ENCODE peak calls at places on chromosomes 11 and 22, in eight cellular contexts. R is dermis microvascular lymphatic vessel endothelial cell; K is ELF-1; J is activated T-cell treated with anti-CD3 and anti-CD28 coated beads, Interleukin-2, amount 50 U/mL, for 48 hours; N is ecto neural progenitor cell; O is hypothalamus; W is nucleus accumbens; G is RWPE1. B is an unnamed sample.

GRCh38 chr11:86035920-86036319 is 33.0 kb downstream of the PICALM start:
- DNase-seq in R (no peak), K (no peak), J (no peak), N (no peak), O (no peak), W (no peak), G (no peak), B (no peak)

GRCh38 chr11:105000167-105000566 is 22.8 kb downstream of the CASP5 start:
- DNase-seq in R (no peak), K (peak), J (peak), N (peak), O (no peak), W (no peak), G (peak), B (no peak)

GRCh38 chr22:38271927-38272372 is 860 bp downstream of the TMEM184B start:
- DNase-seq in R (no peak), K (no peak), J (no peak), N (no peak), O (no peak), W (no peak), G (peak), B (no peak)

GRCh38 chr11:122234257-122234656 is 118.2 kb upstream of the BLID start:
- DNase-seq in R (no peak), K (no peak), J (no peak), N (no peak), O (no peak), W (no peak), G (no peak), B (no peak)

GRCh38 chr22:50625568-50626313 is 2.2 kb downstream of the ARSA start:
- DNase-seq in R (no peak), K (no peak), J (no peak), N (peak), O (no peak), W (no peak), G (no peak), B (no peak)

GRCh38 chr11:123218451-123218850 is 23.4 kb upstream of the CLMP start:
- DNase-seq in R (no peak), K (peak), J (no peak), N (no peak), O (no peak), W (no peak), G (no peak), B (no peak)

GRCh38 chr11:134580635-134581025 is 168.6 kb upstream of the B3GAT1 start:
- DNase-seq in R (no peak), K (no peak), J (no peak), N (no peak), O (no peak), W (no peak), G (no peak), B (no peak)

GRCh38 chr22:29647954-29648737 is 44.7 kb downstream of the NF2 start:
- DNase-seq in R (no peak), K (no peak), J (no peak), N (no peak), O (no peak), W (no peak), G (no peak), B (no peak)

GRCh38 chr11:65446446-65447277 is 24.1 kb downstream of the NEAT1 start:
- DNase-seq in R (no peak), K (no peak), J (no peak), N (no peak), O (no peak), W (no peak), G (no peak), B (no peak)

GRCh38 chr11:2534131-2534956 is 89.5 kb downstream of the KCNQ1 start:
- DNase-seq in R (no peak), K (peak), J (no peak), N (no peak), O (no peak), W (no peak), G (peak), B (no peak)

GRCh38 chr11:69476715-69477025 is 4.8 kb upstream of the LINC01488 start:
- DNase-seq in R (no peak), K (no peak), J (no peak), N (no peak), O (no peak), W (no peak), G (no peak), B (no peak)

GRCh38 chr11:68354181-68354872 is 41.9 kb downstream of the LRP5 start:
- DNase-seq in R (no peak), K (peak), J (no peak), N (no peak), O (no peak), W (no peak), G (peak), B (no peak)

GRCh38 chr11:44229003-44229570 is 80.9 kb downstream of the ALX4 start:
- DNase-seq in R (no peak), K (no peak), J (no peak), N (no peak), O (no peak), W (no peak), G (no peak), B (no peak)

GRCh38 chr11:10455637-10456487 is 798 bp downstream of the AMPD3 start:
- DNase-seq in R (no peak), K (peak), J (peak), N (peak), O (peak), W (no peak), G (peak), B (peak)

GRCh38 chr22:46125816-46126770 is 24.2 kb upstream of the PPARA start:
- DNase-seq in R (no peak), K (no peak), J (no peak), N (no peak), O (no peak), W (no peak), G (no peak), B (no peak)

GRCh38 chr11:126157326-126158030 is 54.0 kb downstream of the RPUSD4 start:
- DNase-seq in R (no peak), K (no peak), J (no peak), N (peak), O (no peak), W (no peak), G (no peak), B (no peak)

GRCh38 chr11:14644396-14645246 is 1.0 kb downstream of the PDE3B start:
- DNase-seq in R (no peak), K (peak), J (peak), N (peak), O (peak), W (no peak), G (peak), B (no peak)

GRCh38 chr11:15493066-15493465 is 378.3 kb downstream of the INSC start:
- DNase-seq in R (no peak), K (no peak), J (no peak), N (no peak), O (no peak), W (no peak), G (no peak), B (no peak)

GRCh38 chr22:36337365-36338130 is 50.2 kb downstream of the MYH9 start:
- DNase-seq in R (no peak), K (no peak), J (no peak), N (no peak), O (no peak), W (no peak), G (no peak), B (no peak)

GRCh38 chr22:22210889-22211833 is 33.4 kb upstream of the VPREB1 start:
- DNase-seq in R (no peak), K (no peak), J (no peak), N (no peak), O (no peak), W (no peak), G (no peak), B (no peak)

GRCh38 chr22:39932918-39933649 is 27.1 kb upstream of the TMA7B start:
- DNase-seq in R (no peak), K (peak), J (peak), N (peak), O (no peak), W (no peak), G (no peak), B (no peak)

GRCh38 chr11:12102588-12103410 is 7.6 kb upstream of the MICAL2 start:
- DNase-seq in R (no peak), K (no peak), J (no peak), N (no peak), O (no peak), W (no peak), G (no peak), B (no peak)

B was measured in midbrain.